ENCODE peak calls at places on chromosomes 16 and 17, in six cellular contexts. G is NCI-H1092 treated with DMSO at 0.1 percent for 48 hours; B is GM12891; U is activated CD4-positive, CD25-positive, alpha-beta regulatory T cell; E is endodermal cell; L is RPMI7951. R is an unnamed sample.

GRCh38 chr17:39755550-39756375 is 18.0 kb downstream of the GRB7 start:
- DNase-seq in G (no peak), B (no peak), U (no peak), E (peak), L (no peak), R (no peak)

GRCh38 chr17:34709108-34709779 is 129.9 kb downstream of the TMEM132E start:
- DNase-seq in G (peak), B (no peak), U (no peak), E (peak), L (no peak), R (no peak)

GRCh38 chr17:37512442-37513070 is 22.9 kb downstream of the DUSP14 start:
- DNase-seq in G (no peak), B (no peak), U (no peak), E (peak), L (no peak), R (no peak)

GRCh38 chr17:1752425-1752941 is 9.4 kb upstream of the SERPINF1 start:
- DNase-seq in G (no peak), B (peak), U (no peak), E (peak), L (peak), R (no peak)

GRCh38 chr16:57536306-57537193 is at the start of gene CCDC102A:
- DNase-seq in G (no peak), B (no peak), U (no peak), E (peak), L (no peak), R (no peak)

GRCh38 chr17:72206376-72206775 is 85.6 kb downstream of the SOX9 start:
- DNase-seq in G (no peak), B (no peak), U (no peak), E (no peak), L (no peak), R (no peak)

GRCh38 chr16:1379054-1379862 is 27.5 kb downstream of the GNPTG start:
- DNase-seq in G (peak), B (peak), U (peak), E (peak), L (peak), R (peak)

GRCh38 chr16:66616592-66616991 is 12.1 kb downstream of the CMTM3 start:
- DNase-seq in G (no peak), B (no peak), U (no peak), E (peak), L (no peak), R (no peak)

GRCh38 chr16:53515811-53516210 is 12.8 kb upstream of the AKTIP start:
- DNase-seq in G (no peak), B (no peak), U (no peak), E (no peak), L (no peak), R (no peak)

GRCh38 chr17:72946696-72947095 is 145.8 kb downstream of the SLC39A11 start:
- DNase-seq in G (no peak), B (no peak), U (no peak), E (no peak), L (no peak), R (no peak)

GRCh38 chr17:68614718-68615117 is 13.6 kb upstream of the FAM20A start:
- DNase-seq in G (no peak), B (no peak), U (no peak), E (no peak), L (no peak), R (no peak)

GRCh38 chr16:2042171-2042570 is 5.5 kb downstream of the NTHL1 start:
- DNase-seq in G (peak), B (no peak), U (no peak), E (no peak), L (no peak), R (no peak)

GRCh38 chr17:68498479-68499326 is 13.5 kb upstream of the PRKAR1A start:
- DNase-seq in G (peak), B (no peak), U (no peak), E (no peak), L (peak), R (no peak)

GRCh38 chr17:73404246-73404645 is 92.4 kb upstream of the CDC42EP4 start:
- DNase-seq in G (no peak), B (no peak), U (no peak), E (no peak), L (no peak), R (no peak)

GRCh38 chr17:50129303-50129945 is 536 bp downstream of the SAMD14 start:
- DNase-seq in G (no peak), B (peak), U (no peak), E (peak), L (peak), R (no peak)

GRCh38 chr17:18257268-18257681 is 1.3 kb downstream of the FLII start:
- DNase-seq in G (no peak), B (no peak), U (no peak), E (peak), L (no peak), R (no peak)

GRCh38 chr16:10180771-10181163 is 1.5 kb downstream of the GRIN2A start:
- DNase-seq in G (no peak), B (peak), U (no peak), E (peak), L (peak), R (no peak)

R was measured in GM18507.